ENCODE peak calls at places on chromosomes 11 and 22, in six cellular contexts. R is Panc1; C is fibroblast of lung; X is tibial nerve; J is upper lobe of right lung; B is CD4-positive, CD25-positive, alpha-beta regulatory T cell. Z is an unnamed sample.

GRCh38 chr11:16853266-16853665 is 114.8 kb downstream of the C11orf58 start:
- DNase-seq in X (no peak), C (no peak), J (no peak), B (no peak), R (no peak), Z (no peak)

GRCh38 chr22:22388494-22388893 is 120.0 kb downstream of the ZNF280B start:
- DNase-seq in C (no peak), B (no peak), X (no peak), J (no peak), R (no peak), Z (no peak)

GRCh38 chr22:28032896-28033295 is 113.8 kb upstream of the PITPNB start:
- DNase-seq in C (no peak), B (no peak), R (no peak), X (no peak), J (no peak), Z (peak; percentile 59)

GRCh38 chr22:30196867-30197336 is 49.7 kb downstream of the LIF start:
- DNase-seq in J (no peak), C (no peak), B (no peak), X (no peak), R (no peak), Z (no peak)

GRCh38 chr22:41524283-41524682 is 20.0 kb downstream of the POLR3H start:
- DNase-seq in R (no peak), X (peak; percentile 66), J (peak; percentile 85), B (no peak), C (no peak), Z (no peak)

GRCh38 chr11:75547177-75547576 is 14.9 kb upstream of the SERPINH1 start:
- DNase-seq in X (no peak), B (no peak), J (no peak), C (no peak), R (no peak), Z (no peak)

GRCh38 chr22:38657248-38657909 is 941 bp downstream of the CBY1 start:
- DNase-seq in C (peak; percentile 32), X (no peak), R (no peak), J (no peak), B (no peak), Z (no peak)

GRCh38 chr22:37675930-37676571 is 615 bp downstream of the LGALS1 start:
- DNase-seq in B (no peak), X (no peak), C (peak; percentile 25), J (peak; percentile 73), R (no peak), Z (peak; percentile 37)

GRCh38 chr11:109971184-109971523 is 122.0 kb upstream of the ZC3H12C start:
- DNase-seq in X (no peak), R (no peak), C (peak; percentile 76), J (no peak), B (no peak), Z (no peak)

GRCh38 chr22:41469218-41469851 is 418 bp downstream of the ACO2 start:
- DNase-seq in B (no peak), R (no peak), J (no peak), X (no peak), C (no peak), Z (peak; percentile 52)

GRCh38 chr22:32623943-32624342 is 149.3 kb downstream of the FBXO7 start:
- DNase-seq in C (peak; percentile 86), J (no peak), X (peak; percentile 80), R (no peak), B (no peak), Z (no peak)

GRCh38 chr11:122720482-122720881 is 65.0 kb downstream of the UBASH3B start:
- DNase-seq in R (no peak), X (no peak), C (peak; percentile 67), B (no peak), J (no peak), Z (no peak)

GRCh38 chr11:88375927-88376470 is 38.5 kb upstream of the CTSC start:
- DNase-seq in B (no peak), C (no peak), X (no peak), J (no peak), R (no peak), Z (no peak)

GRCh38 chr22:24994070-24994763 is 41.7 kb downstream of the KIAA1671 start:
- DNase-seq in R (no peak), J (no peak), C (peak; percentile 68), X (no peak), B (no peak), Z (no peak)

GRCh38 chr11:1503708-1504104 is 17.1 kb upstream of the MOB2 start:
- DNase-seq in B (no peak), C (no peak), J (peak; percentile 76), R (no peak), X (no peak), Z (peak; percentile 32)

GRCh38 chr11:69524991-69525411 is 43.5 kb downstream of the LINC01488 start:
- DNase-seq in B (no peak), R (no peak), X (no peak), C (no peak), J (peak; percentile 62), Z (no peak)

GRCh38 chr11:38315151-38315550 is 1717.1 kb upstream of the RAG2 start:
- DNase-seq in X (no peak), J (no peak), B (no peak), R (no peak), C (peak; percentile 20), Z (no peak)

GRCh38 chr22:36922097-36922608 is 8.7 kb downstream of the CSF2RB start:
- DNase-seq in R (no peak), C (no peak), X (no peak), J (no peak), B (no peak), Z (no peak)

GRCh38 chr11:112558691-112559090 is 298.0 kb upstream of the PLET1 start:
- DNase-seq in J (no peak), B (no peak), X (no peak), C (peak; percentile 76), R (no peak), Z (no peak)

GRCh38 chr22:19848298-19849224 is 6.1 kb downstream of the GNB1L start:
- DNase-seq in C (peak; percentile 14), J (peak; percentile 79), X (no peak), B (no peak), R (no peak), Z (no peak)

GRCh38 chr22:23548501-23549197 is 31.4 kb downstream of the IGLL1 start:
- DNase-seq in X (no peak), B (no peak), R (no peak), C (no peak), J (peak; percentile 54), Z (no peak)

GRCh38 chr11:76635991-76636520 is 34.5 kb downstream of the LRRC32 start:
- DNase-seq in J (no peak), C (no peak), X (no peak), B (no peak), R (no peak), Z (no peak)

DNA sequence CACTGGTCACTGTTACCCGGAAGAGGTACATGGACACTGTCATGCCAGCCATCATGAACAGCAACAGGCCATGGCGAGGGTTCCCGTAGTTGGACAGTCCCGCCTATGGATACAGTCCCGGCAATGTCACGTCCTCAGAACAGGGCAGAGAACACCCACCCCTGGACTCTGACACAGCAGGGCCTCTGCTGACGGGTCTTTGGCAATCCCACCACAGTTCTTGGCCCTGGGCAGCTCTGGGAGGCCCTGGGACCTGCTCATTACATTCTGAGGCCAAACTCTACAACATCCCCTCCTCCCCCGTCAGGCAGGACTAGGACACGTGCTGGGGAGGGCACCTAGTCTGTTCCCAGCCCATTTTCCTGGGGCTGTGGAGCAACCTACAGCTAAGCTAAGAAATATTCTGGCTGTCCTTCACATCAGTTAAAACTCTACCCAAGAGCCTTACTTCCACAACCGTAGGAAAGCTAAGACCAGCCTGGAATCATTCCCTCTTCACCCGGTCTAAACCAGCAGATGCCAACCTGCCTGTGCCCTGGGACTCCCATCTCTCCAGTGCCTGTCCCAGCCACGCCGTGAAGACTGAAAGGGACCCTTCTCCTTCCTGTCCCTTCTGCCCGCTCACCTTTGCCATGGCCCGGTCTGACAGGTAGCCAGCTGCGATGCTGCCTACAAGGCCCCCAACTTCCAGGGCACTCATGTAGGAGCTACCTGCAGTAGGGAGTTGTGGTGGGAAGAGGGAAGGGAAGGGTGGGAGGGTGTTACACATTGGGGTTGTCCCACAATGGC is 4.5 kb downstream of the SLC37A4 start:
- DNase-seq in X (no peak), B (no peak), C (no peak), J (no peak), R (no peak), Z (no peak)
- H3K36me3 ChIP-seq in X (peaks cover 61% of the 10 kb centered on the region), B (peaks cover 45% of the 10 kb centered on the region), C (peaks cover 18% of the 10 kb centered on the region), J (peaks cover 48% of the 10 kb centered on the region), R (peaks cover 5% of the 10 kb centered on the region), Z (peaks cover 51% of the 10 kb centered on the region)

GRCh38 chr11:82960779-82961143 is 59.2 kb downstream of the DDIAS start:
- DNase-seq in X (no peak), J (no peak), B (no peak), R (no peak), C (no peak), Z (no peak)

GRCh38 chr11:82960000-82960778 is 58.7 kb downstream of the DDIAS start:
- DNase-seq in J (no peak), X (no peak), C (no peak), R (no peak), B (peak; percentile 85), Z (no peak)
- H3K4me3 ChIP-seq in J (no peak overlapping the region), X (no peak overlapping the region), C (no peak overlapping the region), R (no peak overlapping the region), B (peak overlapping the region; percentile 85), Z (no peak overlapping the region)

DNA sequence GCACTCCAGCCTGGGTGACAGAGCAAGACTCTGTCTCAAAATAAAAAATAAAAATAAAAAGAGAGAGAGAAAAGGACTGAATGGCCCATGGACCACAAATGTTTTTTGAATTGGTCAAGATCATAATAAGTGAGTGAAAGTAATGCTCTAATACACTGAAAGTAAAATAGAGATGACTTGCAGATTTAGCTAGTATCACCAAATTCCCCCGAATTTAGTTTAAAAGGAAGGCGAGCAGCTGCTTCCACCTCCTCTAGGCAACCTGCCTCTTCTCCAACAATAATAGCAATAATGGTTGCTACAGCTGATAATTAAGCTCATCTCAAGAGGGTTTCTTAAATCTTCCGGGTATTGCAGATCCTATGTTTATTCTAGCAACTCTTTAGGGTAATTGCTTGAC is 36.8 kb downstream of the CELF1 start:
- DNase-seq in J (no peak), C (no peak), R (no peak), B (no peak), X (no peak), Z (no peak)
- H3K4me1 ChIP-seq in J (peaks cover 76% of the 10 kb centered on the region), C (peaks cover 32% of the 10 kb centered on the region), R (peaks cover 53% of the 10 kb centered on the region), B (peaks cover 67% of the 10 kb centered on the region), X (peaks cover 61% of the 10 kb centered on the region), Z (no peaks in the 10 kb centered on the region)

DNA sequence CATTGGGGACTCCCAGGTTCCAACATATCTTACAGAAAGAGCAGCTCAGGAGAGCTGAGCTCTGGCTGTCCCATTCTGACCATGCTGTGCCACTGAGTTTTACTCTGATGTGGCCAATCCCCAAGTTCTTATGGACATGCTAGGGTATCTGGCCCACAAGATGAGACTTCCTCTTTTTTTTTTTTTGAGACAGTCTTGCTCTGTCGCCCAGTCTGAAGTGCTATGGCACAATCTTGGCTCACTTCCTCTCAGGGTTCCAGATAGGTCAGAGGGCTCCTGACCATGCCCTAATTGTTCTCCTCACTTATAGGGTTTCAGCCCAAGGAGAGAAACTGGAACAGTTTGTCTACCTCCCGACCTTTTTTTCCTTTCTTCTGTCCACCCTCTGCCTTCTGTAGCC is 152.3 kb upstream of the CCDC90B start:
- DNase-seq in R (no peak), X (no peak), C (no peak), B (no peak), J (no peak), Z (no peak)
- H3K36me3 ChIP-seq in R (peaks cover 2% of the 10 kb centered on the region), X (no peaks in the 10 kb centered on the region), C (no peaks in the 10 kb centered on the region), B (no peaks in the 10 kb centered on the region), J (no peaks in the 10 kb centered on the region), Z (no peaks in the 10 kb centered on the region)

GRCh38 chr22:42922374-42923177 is 65.5 kb upstream of the ARFGAP3 start:
- DNase-seq in R (no peak), C (no peak), J (peak; percentile 62), B (no peak), X (no peak), Z (no peak)
- H3K4me3 ChIP-seq in R (no peak overlapping the region), C (no peak overlapping the region), J (no peak overlapping the region), B (no peak overlapping the region), X (no peak overlapping the region), Z (no peak overlapping the region)

GRCh38 chr11:19603771-19604170 is 108.9 kb upstream of the NAV2 start:
- DNase-seq in B (no peak), J (no peak), R (no peak), C (no peak), X (no peak), Z (no peak)
- H3K4me1 ChIP-seq in B (no peaks in the 10 kb centered on the region), J (peaks cover 3% of the 10 kb centered on the region), R (no peaks in the 10 kb centered on the region), C (no peaks in the 10 kb centered on the region), X (no peaks in the 10 kb centered on the region), Z (no peaks in the 10 kb centered on the region)